ENCODE peak calls at places on chromosomes 1 and 21, in seven cellular contexts. One of them, this sample, is unnamed.
A peak's percentile ranks its signal among the peaks of the same experiment; 100 is the strongest.

GRCh38 chr1:223775054-223775453 is 62.7 kb downstream of the CAPN2 start:
- DNase-seq in A549: no peak
- DNase-seq in H1: no peak
- DNase-seq in ovary: no peak
- DNase-seq in sigmoid colon: peak; percentile 40
- DNase-seq in transverse colon: no peak
- DNase-seq in tibial nerve: no peak
- DNase-seq in this sample: no peak

GRCh38 chr1:57468661-57469523 is 45.0 kb upstream of the DAB1 start:
- DNase-seq in A549: no peak
- DNase-seq in H1: no peak
- DNase-seq in ovary: no peak
- DNase-seq in sigmoid colon: no peak
- DNase-seq in transverse colon: no peak
- DNase-seq in tibial nerve: no peak
- DNase-seq in this sample: no peak

GRCh38 chr1:230345139-230345885 is 80.8 kb downstream of the PGBD5 start:
- DNase-seq in A549: no peak
- DNase-seq in H1: no peak
- DNase-seq in ovary: no peak
- DNase-seq in sigmoid colon: no peak
- DNase-seq in transverse colon: no peak
- DNase-seq in tibial nerve: no peak
- DNase-seq in this sample: no peak

GRCh38 chr1:157105988-157106812 is 6.6 kb upstream of the ETV3L start:
- DNase-seq in A549: peak; percentile 40
- DNase-seq in H1: no peak
- DNase-seq in ovary: no peak
- DNase-seq in sigmoid colon: peak; percentile 66
- DNase-seq in transverse colon: peak; percentile 40
- DNase-seq in tibial nerve: no peak
- DNase-seq in this sample: peak; percentile 41

GRCh38 chr1:203320546-203321272 is 15.4 kb downstream of the BTG2 start:
- DNase-seq in A549: no peak
- DNase-seq in H1: peak; percentile 60
- DNase-seq in ovary: peak; percentile 68
- DNase-seq in sigmoid colon: peak; percentile 78
- DNase-seq in transverse colon: peak; percentile 87
- DNase-seq in tibial nerve: no peak
- DNase-seq in this sample: peak; percentile 85

GRCh38 chr1:198165927-198166647 is 9.3 kb downstream of the NEK7 start:
- DNase-seq in A549: no peak
- DNase-seq in H1: no peak
- DNase-seq in ovary: no peak
- DNase-seq in sigmoid colon: no peak
- DNase-seq in transverse colon: no peak
- DNase-seq in tibial nerve: no peak
- DNase-seq in this sample: no peak

GRCh38 chr1:197099444-197099843 is 32.4 kb upstream of the F13B start:
- DNase-seq in A549: no peak
- DNase-seq in H1: no peak
- DNase-seq in ovary: no peak
- DNase-seq in sigmoid colon: no peak
- DNase-seq in transverse colon: no peak
- DNase-seq in tibial nerve: no peak
- DNase-seq in this sample: no peak

GRCh38 chr1:100847481-100847880 is 47.2 kb downstream of the EXTL2 start:
- DNase-seq in A549: no peak
- DNase-seq in H1: no peak
- DNase-seq in ovary: no peak
- DNase-seq in sigmoid colon: no peak
- DNase-seq in transverse colon: no peak
- DNase-seq in tibial nerve: no peak
- DNase-seq in this sample: no peak

GRCh38 chr1:109901508-109902145 is 9.0 kb upstream of the CSF1 start:
- DNase-seq in A549: no peak
- DNase-seq in H1: no peak
- DNase-seq in ovary: no peak
- DNase-seq in sigmoid colon: no peak
- DNase-seq in transverse colon: peak; percentile 42
- DNase-seq in tibial nerve: no peak
- DNase-seq in this sample: peak; percentile 75

GRCh38 chr1:192382758-192383157 is 66.0 kb downstream of the RGS21 start:
- DNase-seq in A549: peak; percentile 7
- DNase-seq in H1: no peak
- DNase-seq in ovary: no peak
- DNase-seq in sigmoid colon: no peak
- DNase-seq in transverse colon: no peak
- DNase-seq in tibial nerve: no peak
- DNase-seq in this sample: no peak

GRCh38 chr21:31554511-31555022 is 104.9 kb upstream of the SOD1 start:
- DNase-seq in A549: no peak
- DNase-seq in H1: no peak
- DNase-seq in ovary: no peak
- DNase-seq in sigmoid colon: no peak
- DNase-seq in transverse colon: no peak
- DNase-seq in tibial nerve: no peak
- DNase-seq in this sample: no peak

GRCh38 chr1:206029484-206029883 is 5.8 kb upstream of the CTSE start:
- DNase-seq in A549: no peak
- DNase-seq in H1: peak; percentile 20
- DNase-seq in ovary: peak; percentile 73
- DNase-seq in sigmoid colon: peak; percentile 73
- DNase-seq in transverse colon: no peak
- DNase-seq in tibial nerve: peak; percentile 21
- DNase-seq in this sample: no peak

GRCh38 chr1:76190749-76191424 is 116.3 kb downstream of the ST6GALNAC3 start:
- DNase-seq in A549: no peak
- DNase-seq in H1: no peak
- DNase-seq in ovary: no peak
- DNase-seq in sigmoid colon: no peak
- DNase-seq in transverse colon: no peak
- DNase-seq in tibial nerve: no peak
- DNase-seq in this sample: no peak

GRCh38 chr1:59738591-59739015 is 76.1 kb upstream of the HOOK1 start:
- DNase-seq in A549: no peak
- DNase-seq in H1: no peak
- DNase-seq in ovary: no peak
- DNase-seq in sigmoid colon: no peak
- DNase-seq in transverse colon: no peak
- DNase-seq in tibial nerve: no peak
- DNase-seq in this sample: no peak

GRCh38 chr1:64483711-64484454 is 14.0 kb downstream of the CACHD1 start:
- DNase-seq in A549: no peak
- DNase-seq in H1: no peak
- DNase-seq in ovary: no peak
- DNase-seq in sigmoid colon: no peak
- DNase-seq in transverse colon: no peak
- DNase-seq in tibial nerve: no peak
- DNase-seq in this sample: no peak

GRCh38 chr1:29591601-29592260 is 355.4 kb downstream of the PTPRU start:
- DNase-seq in A549: no peak
- DNase-seq in H1: no peak
- DNase-seq in ovary: no peak
- DNase-seq in sigmoid colon: no peak
- DNase-seq in transverse colon: no peak
- DNase-seq in tibial nerve: no peak
- DNase-seq in this sample: no peak

GRCh38 chr1:180042994-180043622 is 88.5 kb downstream of the CEP350 start:
- DNase-seq in A549: no peak
- DNase-seq in H1: no peak
- DNase-seq in ovary: no peak
- DNase-seq in sigmoid colon: no peak
- DNase-seq in transverse colon: no peak
- DNase-seq in tibial nerve: no peak
- DNase-seq in this sample: no peak

GRCh38 chr1:216034506-216034905 is 388.7 kb downstream of the USH2A start:
- DNase-seq in A549: no peak
- DNase-seq in H1: no peak
- DNase-seq in ovary: no peak
- DNase-seq in sigmoid colon: no peak
- DNase-seq in transverse colon: no peak
- DNase-seq in tibial nerve: no peak
- DNase-seq in this sample: no peak

DNA sequence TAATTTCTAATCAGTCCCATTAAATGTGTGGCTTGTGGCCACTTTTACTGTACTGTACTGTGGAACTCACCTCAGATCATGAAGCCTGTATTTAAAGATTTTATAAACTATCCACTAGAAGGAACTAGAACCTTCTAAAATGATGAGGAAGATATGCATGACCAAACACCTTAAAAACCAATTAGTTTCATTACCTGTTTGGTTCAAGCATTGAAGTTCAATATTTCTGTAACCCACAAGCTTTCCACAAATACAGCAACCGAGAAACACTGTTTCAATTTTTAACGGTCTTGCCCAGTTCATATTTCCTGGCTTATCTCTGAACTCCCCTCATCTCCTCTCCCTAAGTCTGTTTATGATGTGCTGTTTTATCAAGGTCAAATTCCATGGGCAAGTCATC is 264.3 kb upstream of the PLD5 start:
- DNase-seq in A549: no peak
- DNase-seq in H1: no peak
- DNase-seq in ovary: no peak
- DNase-seq in sigmoid colon: no peak
- DNase-seq in transverse colon: no peak
- DNase-seq in tibial nerve: no peak
- DNase-seq in this sample: no peak
- TF ChIP-seq EP300 in A549: no peak
- TF ChIP-seq EP300 in H1: no peak
- TF ChIP-seq EP300 in ovary: no peak
- TF ChIP-seq EP300 in sigmoid colon: no peak
- TF ChIP-seq EP300 in transverse colon: no peak
- TF ChIP-seq EP300 in tibial nerve: no peak
- TF ChIP-seq EP300 in this sample: no peak

GRCh38 chr21:42467613-42467983 is 28.4 kb downstream of the RSPH1 start:
- DNase-seq in A549: no peak
- DNase-seq in H1: no peak
- DNase-seq in ovary: no peak
- DNase-seq in sigmoid colon: no peak
- DNase-seq in transverse colon: no peak
- DNase-seq in tibial nerve: no peak
- DNase-seq in this sample: no peak
- H3K27ac ChIP-seq in A549: no peak overlapping the region
- H3K27ac ChIP-seq in H1: no peak overlapping the region
- H3K27ac ChIP-seq in ovary: no peak overlapping the region
- H3K27ac ChIP-seq in sigmoid colon: no peak overlapping the region
- H3K27ac ChIP-seq in transverse colon: peak overlapping the region; percentile 80
- H3K27ac ChIP-seq in tibial nerve: no peak overlapping the region
- H3K27ac ChIP-seq in this sample: no peak overlapping the region

GRCh38 chr1:162060314-162060713 is 9.2 kb upstream of the NOS1AP start:
- DNase-seq in A549: no peak
- DNase-seq in H1: no peak
- DNase-seq in ovary: no peak
- DNase-seq in sigmoid colon: no peak
- DNase-seq in transverse colon: no peak
- DNase-seq in tibial nerve: no peak
- DNase-seq in this sample: no peak
- H3K9me3 ChIP-seq in A549: no peaks in the 10 kb centered on the region
- H3K9me3 ChIP-seq in H1: no peaks in the 10 kb centered on the region
- H3K9me3 ChIP-seq in ovary: no peaks in the 10 kb centered on the region
- H3K9me3 ChIP-seq in sigmoid colon: no peaks in the 10 kb centered on the region
- H3K9me3 ChIP-seq in transverse colon: no peaks in the 10 kb centered on the region
- H3K9me3 ChIP-seq in tibial nerve: no peaks in the 10 kb centered on the region
- H3K9me3 ChIP-seq in this sample: no peaks in the 10 kb centered on the region

GRCh38 chr1:173392895-173393654 is 84.1 kb upstream of the PRDX6 start:
- DNase-seq in A549: peak; percentile 53
- DNase-seq in H1: no peak
- DNase-seq in ovary: no peak
- DNase-seq in sigmoid colon: no peak
- DNase-seq in transverse colon: no peak
- DNase-seq in tibial nerve: no peak
- DNase-seq in this sample: no peak
- TF ChIP-seq EP300 in A549: no peak
- TF ChIP-seq EP300 in H1: no peak
- TF ChIP-seq EP300 in ovary: no peak
- TF ChIP-seq EP300 in sigmoid colon: no peak
- TF ChIP-seq EP300 in transverse colon: no peak
- TF ChIP-seq EP300 in tibial nerve: no peak
- TF ChIP-seq EP300 in this sample: no peak

DNA sequence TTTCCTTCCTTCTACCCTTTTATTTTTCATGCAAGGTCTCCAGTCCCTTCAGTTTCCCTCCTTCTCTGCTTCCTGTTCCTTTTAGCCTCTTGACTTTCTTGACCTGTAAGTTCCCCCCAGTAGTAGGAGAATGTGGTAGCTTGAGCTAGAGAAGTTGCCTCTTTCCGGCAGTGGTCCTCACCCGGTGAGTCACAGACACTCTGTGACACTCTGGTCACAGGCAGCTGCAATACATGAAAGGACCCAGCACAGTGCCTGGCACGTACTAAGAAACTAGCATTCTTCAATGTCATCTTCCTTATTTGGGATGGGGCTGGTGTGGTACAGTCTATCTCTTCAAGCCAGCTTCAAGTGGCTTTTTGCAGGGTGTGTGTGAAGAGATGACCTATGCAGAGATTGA is 16.0 kb downstream of the PFKFB2 start:
- DNase-seq in A549: no peak
- DNase-seq in H1: no peak
- DNase-seq in ovary: no peak
- DNase-seq in sigmoid colon: no peak
- DNase-seq in transverse colon: no peak
- DNase-seq in tibial nerve: no peak
- DNase-seq in this sample: no peak
- H3K27ac ChIP-seq in A549: no peak overlapping the region
- H3K27ac ChIP-seq in H1: no peak overlapping the region
- H3K27ac ChIP-seq in ovary: no peak overlapping the region
- H3K27ac ChIP-seq in sigmoid colon: no peak overlapping the region
- H3K27ac ChIP-seq in transverse colon: peak overlapping the region; percentile 84
- H3K27ac ChIP-seq in tibial nerve: no peak overlapping the region
- H3K27ac ChIP-seq in this sample: no peak overlapping the region

DNA sequence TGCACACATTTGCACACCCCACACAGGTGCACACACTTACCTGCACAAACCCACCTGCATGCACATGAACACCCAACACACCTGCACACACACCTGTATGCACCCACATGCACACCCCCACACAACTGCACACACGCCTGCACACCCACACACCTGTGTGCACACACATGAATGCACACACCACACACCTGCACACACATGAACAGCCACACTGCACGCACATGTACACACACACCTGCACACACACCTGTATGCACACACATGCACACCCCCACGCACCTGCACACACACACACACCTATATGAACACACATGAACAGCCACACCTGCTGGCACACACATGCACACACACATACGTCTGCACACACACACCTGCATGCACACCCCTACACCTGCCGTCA is 17.9 kb upstream of the TTC34 start:
- DNase-seq in A549: no peak
- DNase-seq in H1: no peak
- DNase-seq in ovary: no peak
- DNase-seq in sigmoid colon: no peak
- DNase-seq in transverse colon: no peak
- DNase-seq in tibial nerve: no peak
- DNase-seq in this sample: no peak
- H3K9me3 ChIP-seq in A549: no peaks in the 10 kb centered on the region
- H3K9me3 ChIP-seq in H1: peaks cover 76% of the 10 kb centered on the region
- H3K9me3 ChIP-seq in ovary: no peaks in the 10 kb centered on the region
- H3K9me3 ChIP-seq in sigmoid colon: no peaks in the 10 kb centered on the region
- H3K9me3 ChIP-seq in transverse colon: no peaks in the 10 kb centered on the region
- H3K9me3 ChIP-seq in tibial nerve: no peaks in the 10 kb centered on the region
- H3K9me3 ChIP-seq in this sample: no peaks in the 10 kb centered on the region

GRCh38 chr1:32501865-32502264 is 37.0 kb downstream of the ZBTB8B start:
- DNase-seq in A549: no peak
- DNase-seq in H1: no peak
- DNase-seq in ovary: peak; percentile 56
- DNase-seq in sigmoid colon: peak; percentile 81
- DNase-seq in transverse colon: no peak
- DNase-seq in tibial nerve: peak; percentile 62
- DNase-seq in this sample: no peak
- TF ChIP-seq EP300 in A549: no peak
- TF ChIP-seq EP300 in H1: no peak
- TF ChIP-seq EP300 in ovary: peak; percentile 20
- TF ChIP-seq EP300 in sigmoid colon: peak; percentile 95
- TF ChIP-seq EP300 in transverse colon: peak; percentile 73
- TF ChIP-seq EP300 in tibial nerve: peak; percentile 99
- TF ChIP-seq EP300 in this sample: peak; percentile 37

GRCh38 chr1:160209656-160210046 is 4.5 kb downstream of the PEA15 start:
- DNase-seq in A549: no peak
- DNase-seq in H1: no peak
- DNase-seq in ovary: peak; percentile 19
- DNase-seq in sigmoid colon: no peak
- DNase-seq in transverse colon: no peak
- DNase-seq in tibial nerve: no peak
- DNase-seq in this sample: no peak
- H3K27ac ChIP-seq in A549: no peak overlapping the region
- H3K27ac ChIP-seq in H1: no peak overlapping the region
- H3K27ac ChIP-seq in ovary: no peak overlapping the region
- H3K27ac ChIP-seq in sigmoid colon: peak overlapping the region; percentile 96
- H3K27ac ChIP-seq in transverse colon: no peak overlapping the region
- H3K27ac ChIP-seq in tibial nerve: peak overlapping the region; percentile 25
- H3K27ac ChIP-seq in this sample: peak overlapping the region; percentile 93